ENCODE peak calls at places on chromosome 9, in six cellular contexts. U is HTR-8/SVneo; A is stimulated activated CD8-positive, alpha-beta memory T cell treated with anti-CD3 and anti-CD28 coated beads, Interleukin-7, amount 100 ng/mL, for 4 hours; T is stimulated activated CD4-positive, alpha-beta T cell treated with anti-CD3 and anti-CD28 coated beads, Interleukin-12 subunit alpha, Interleukin-12 subunit beta, amount 100 ng/mL, for 24 hours; B is NCI-H524; H is iris pigment epithelial cell. Y is an unnamed sample.

GRCh38 chr9:76369583-76369982 is 24.6 kb downstream of the RFK start:
- DNase-seq in T (no peak), A (no peak), H (peak; percentile 68), B (peak; percentile 66), U (no peak), Y (peak; percentile 97)

GRCh38 chr9:20252778-20253177 is 369.5 kb downstream of the MLLT3 start:
- DNase-seq in T (no peak), U (no peak), H (no peak), B (no peak), A (no peak), Y (peak; percentile 79)

GRCh38 chr9:115976726-115977125 is 176.9 kb upstream of the PAPPA start:
- DNase-seq in A (no peak), U (no peak), H (no peak), T (no peak), B (no peak), Y (no peak)

GRCh38 chr9:13688990-13689600 is 409.6 kb upstream of the MPDZ start:
- DNase-seq in H (peak; percentile 24), A (no peak), U (no peak), B (peak; percentile 7), T (no peak), Y (no peak)

GRCh38 chr9:115415450-115415849 is 297.5 kb upstream of the TNC start:
- DNase-seq in U (no peak), T (no peak), B (no peak), H (no peak), A (no peak), Y (no peak)

GRCh38 chr9:80615964-80616363 is 1044.2 kb downstream of the TLE4 start:
- DNase-seq in B (no peak), T (no peak), H (peak; percentile 36), U (no peak), A (no peak), Y (no peak)

GRCh38 chr9:137099231-137099630 is 12.4 kb downstream of the MAN1B1 start:
- DNase-seq in H (no peak), B (no peak), U (no peak), A (no peak), T (no peak), Y (no peak)

GRCh38 chr9:113131689-113132151 is 19.1 kb upstream of the SLC31A2 start:
- DNase-seq in A (no peak), T (no peak), H (peak; percentile 43), B (no peak), U (no peak), Y (no peak)

GRCh38 chr9:121678501-121679022 is 27.1 kb downstream of the DAB2IP start:
- DNase-seq in T (no peak), H (no peak), B (no peak), U (no peak), A (no peak), Y (no peak)

GRCh38 chr9:14307989-14308750 is 5.8 kb downstream of the NFIB start:
- DNase-seq in A (no peak), B (no peak), U (no peak), H (no peak), T (no peak), Y (peak; percentile 54)

GRCh38 chr9:115531410-115532130 is 413.6 kb upstream of the TNC start:
- DNase-seq in A (no peak), H (peak; percentile 78), B (no peak), U (no peak), T (no peak), Y (no peak)

GRCh38 chr9:114484854-114485443 is 20.3 kb downstream of the WHRN start:
- DNase-seq in T (peak; percentile 28), B (no peak), U (peak; percentile 37), H (peak; percentile 88), A (peak; percentile 36), Y (no peak)

GRCh38 chr9:115680226-115680625 is 473.4 kb upstream of the PAPPA start:
- DNase-seq in H (no peak), B (no peak), U (no peak), T (no peak), A (no peak), Y (no peak)

GRCh38 chr9:37997636-37998374 is 71.2 kb downstream of the SHB start:
- DNase-seq in T (no peak), U (no peak), H (no peak), B (peak; percentile 75), A (no peak), Y (peak; percentile 49)

GRCh38 chr9:124941689-124942561 is 1.0 kb upstream of the GOLGA1 start:
- DNase-seq in U (peak; percentile 9), B (peak; percentile 55), H (peak; percentile 67), T (peak; percentile 49), A (peak; percentile 38), Y (peak; percentile 77)

GRCh38 chr9:74639112-74639511 is 142.0 kb downstream of the RORB start:
- DNase-seq in A (no peak), B (no peak), U (no peak), H (no peak), T (no peak), Y (no peak)

GRCh38 chr9:127711226-127711701 is 4.2 kb downstream of the PTRH1 start:
- DNase-seq in A (no peak), H (no peak), T (no peak), B (peak; percentile 71), U (no peak), Y (no peak)

GRCh38 chr9:133841167-133841812 is 103.1 kb upstream of the SARDH start:
- DNase-seq in A (no peak), T (no peak), U (no peak), B (no peak), H (no peak), Y (no peak)

GRCh38 chr9:81588148-81588874 is 101.0 kb downstream of the TLE1 start:
- DNase-seq in B (no peak), U (no peak), T (no peak), H (peak; percentile 89), A (no peak), Y (no peak)

GRCh38 chr9:36987891-36988290 is 46.2 kb downstream of the PAX5 start:
- DNase-seq in T (no peak), B (no peak), H (peak; percentile 24), A (no peak), U (no peak), Y (no peak)

GRCh38 chr9:128242828-128243485 is 32.9 kb downstream of the GOLGA2 start:
- DNase-seq in T (no peak), U (no peak), A (no peak), H (no peak), B (no peak), Y (no peak)

GRCh38 chr9:32581512-32582143 is 8.7 kb upstream of the NDUFB6 start:
- DNase-seq in U (peak; percentile 26), T (no peak), A (no peak), B (peak; percentile 67), H (peak; percentile 72), Y (peak; percentile 68)

GRCh38 chr9:4828776-4829175 is 36.0 kb downstream of the RCL1 start:
- DNase-seq in A (no peak), T (no peak), U (no peak), B (peak; percentile 59), H (peak; percentile 70), Y (peak; percentile 33)

GRCh38 chr9:93132287-93132927 is 1.6 kb downstream of the NINJ1 start:
- DNase-seq in B (no peak), H (no peak), U (no peak), A (no peak), T (no peak), Y (peak; percentile 31)

GRCh38 chr9:19470567-19470966 is 61.8 kb downstream of the ACER2 start:
- DNase-seq in B (no peak), T (no peak), A (no peak), H (no peak), U (no peak), Y (no peak)

GRCh38 chr9:98429613-98430012 is 174.2 kb upstream of the TBC1D2 start:
- DNase-seq in B (peak; percentile 73), U (no peak), A (no peak), T (no peak), H (peak; percentile 81), Y (peak; percentile 91)

GRCh38 chr9:14415947-14416346 is 102.0 kb upstream of the NFIB start:
- DNase-seq in U (no peak), T (no peak), A (no peak), H (peak; percentile 81), B (no peak), Y (no peak)

GRCh38 chr9:78214492-78214891 is 21.4 kb upstream of the CEP78 start:
- DNase-seq in T (no peak), U (no peak), B (no peak), A (no peak), H (no peak), Y (no peak)

GRCh38 chr9:120242397-120242796 is 337.6 kb downstream of the CDK5RAP2 start:
- DNase-seq in T (no peak), B (peak; percentile 99), U (no peak), A (no peak), H (no peak), Y (peak; percentile 76)

GRCh38 chr9:114905160-114905940 is 25.0 kb downstream of the TNFSF8 start:
- DNase-seq in T (no peak), H (no peak), B (peak; percentile 63), A (no peak), U (no peak), Y (no peak)

GRCh38 chr9:115209601-115210306 is 91.8 kb upstream of the TNC start:
- DNase-seq in B (no peak), A (no peak), T (no peak), H (peak; percentile 64), U (no peak), Y (no peak)

GRCh38 chr9:117224676-117225075 is 190.2 kb downstream of the ASTN2 start:
- DNase-seq in B (peak; percentile 91), T (no peak), A (no peak), U (no peak), H (no peak), Y (peak; percentile 74)

GRCh38 chr9:112135706-112136105 is 39.4 kb downstream of the SUSD1 start:
- DNase-seq in H (no peak), A (no peak), U (no peak), B (peak; percentile 46), T (no peak), Y (peak; percentile 91)

GRCh38 chr9:38181216-38181615 is 112.2 kb upstream of the SHB start:
- DNase-seq in H (no peak), T (no peak), A (no peak), U (no peak), B (no peak), Y (no peak)

GRCh38 chr9:3957296-3957695 is 342.6 kb downstream of the GLIS3 start:
- DNase-seq in T (no peak), A (no peak), U (no peak), H (no peak), B (no peak), Y (no peak)

GRCh38 chr9:134435527-134436355 is 109.5 kb downstream of the RXRA start:
- DNase-seq in B (no peak), U (no peak), A (no peak), T (no peak), H (no peak), Y (no peak)

GRCh38 chr9:2570615-2571479 is 50.7 kb upstream of the VLDLR start:
- DNase-seq in U (peak; percentile 23), A (peak; percentile 28), H (peak; percentile 80), T (peak; percentile 20), B (no peak), Y (no peak)

GRCh38 chr9:72445291-72446000 is 76.0 kb upstream of the TMC1 start:
- DNase-seq in T (no peak), A (no peak), B (no peak), U (no peak), H (no peak), Y (no peak)

GRCh38 chr9:91334053-91334452 is 27.7 kb downstream of the AUH start:
- DNase-seq in B (no peak), A (no peak), U (no peak), H (peak; percentile 8), T (no peak), Y (no peak)

Y was measured in NCI-H82.